ENCODE peak calls at places on chromosomes 12 and 14, in six cellular contexts. One of them, this sample, is unnamed.

GRCh38 chr14:102544745-102545460 is 35.3 kb upstream of the ANKRD9 start:
- DNase-seq in ovary: no peak
- DNase-seq in tibial nerve: no peak
- DNase-seq in neural progenitor cell: peak; percentile 67
- DNase-seq in body of pancreas: no peak
- DNase-seq in left ventricle myocardium inferior: no peak
- DNase-seq in this sample: peak; percentile 16

GRCh38 chr12:46523863-46524770 is 151.5 kb upstream of the SLC38A2 start:
- DNase-seq in ovary: peak; percentile 17
- DNase-seq in tibial nerve: no peak
- DNase-seq in neural progenitor cell: no peak
- DNase-seq in body of pancreas: no peak
- DNase-seq in left ventricle myocardium inferior: no peak
- DNase-seq in this sample: peak; percentile 40

GRCh38 chr14:99884834-99885648 is 91.8 kb downstream of the EML1 start:
- DNase-seq in ovary: no peak
- DNase-seq in tibial nerve: peak; percentile 68
- DNase-seq in neural progenitor cell: peak; percentile 76
- DNase-seq in body of pancreas: peak; percentile 23
- DNase-seq in left ventricle myocardium inferior: no peak
- DNase-seq in this sample: no peak

GRCh38 chr14:91154851-91155625 is 41.2 kb downstream of the DGLUCY start:
- DNase-seq in ovary: peak; percentile 64
- DNase-seq in tibial nerve: peak; percentile 25
- DNase-seq in neural progenitor cell: no peak
- DNase-seq in body of pancreas: peak; percentile 80
- DNase-seq in left ventricle myocardium inferior: no peak
- DNase-seq in this sample: peak; percentile 56

GRCh38 chr12:69553626-69554248 is 31.5 kb upstream of the CCT2 start:
- DNase-seq in ovary: no peak
- DNase-seq in tibial nerve: no peak
- DNase-seq in neural progenitor cell: no peak
- DNase-seq in body of pancreas: peak; percentile 20
- DNase-seq in left ventricle myocardium inferior: no peak
- DNase-seq in this sample: no peak

GRCh38 chr12:69686731-69687130 is 12.4 kb downstream of the BEST3 start:
- DNase-seq in ovary: no peak
- DNase-seq in tibial nerve: no peak
- DNase-seq in neural progenitor cell: no peak
- DNase-seq in body of pancreas: no peak
- DNase-seq in left ventricle myocardium inferior: no peak
- DNase-seq in this sample: no peak

GRCh38 chr14:55467307-55467706 is 26.9 kb upstream of the TBPL2 start:
- DNase-seq in ovary: no peak
- DNase-seq in tibial nerve: no peak
- DNase-seq in neural progenitor cell: no peak
- DNase-seq in body of pancreas: no peak
- DNase-seq in left ventricle myocardium inferior: no peak
- DNase-seq in this sample: no peak

GRCh38 chr12:90896164-90896563 is 58.8 kb downstream of the CCER1 start:
- DNase-seq in ovary: no peak
- DNase-seq in tibial nerve: no peak
- DNase-seq in neural progenitor cell: no peak
- DNase-seq in body of pancreas: no peak
- DNase-seq in left ventricle myocardium inferior: no peak
- DNase-seq in this sample: no peak

GRCh38 chr12:130562711-130563110 is 153.4 kb downstream of the RIMBP2 start:
- DNase-seq in ovary: no peak
- DNase-seq in tibial nerve: no peak
- DNase-seq in neural progenitor cell: no peak
- DNase-seq in body of pancreas: no peak
- DNase-seq in left ventricle myocardium inferior: no peak
- DNase-seq in this sample: no peak

DNA sequence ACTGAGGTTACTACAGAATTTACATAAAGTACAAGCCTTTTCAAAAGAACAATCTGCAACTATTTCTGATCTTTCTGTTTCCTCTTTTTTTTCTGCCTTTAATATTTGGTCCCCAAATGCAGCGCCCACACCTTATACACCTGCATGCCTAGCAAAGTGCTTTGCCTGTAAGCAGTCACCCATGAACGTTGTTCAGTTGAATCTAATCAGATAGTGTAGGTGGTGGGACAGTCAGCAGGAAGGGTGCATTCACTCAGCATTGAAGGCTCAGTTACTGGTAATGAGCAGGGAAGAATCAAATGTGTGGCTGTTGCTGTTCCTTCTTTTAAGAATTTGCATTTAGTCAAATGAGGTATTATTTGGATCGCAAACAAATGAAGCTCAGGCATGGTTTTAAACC is 108.4 kb downstream of the GPR135 start:
- DNase-seq in ovary: no peak
- DNase-seq in tibial nerve: no peak
- DNase-seq in neural progenitor cell: no peak
- DNase-seq in body of pancreas: no peak
- DNase-seq in left ventricle myocardium inferior: no peak
- DNase-seq in this sample: no peak
- H3K27ac ChIP-seq in ovary: no peak overlapping the region
- H3K27ac ChIP-seq in tibial nerve: no peak overlapping the region
- H3K27ac ChIP-seq in neural progenitor cell: no peak overlapping the region
- H3K27ac ChIP-seq in body of pancreas: no peak overlapping the region
- H3K27ac ChIP-seq in left ventricle myocardium inferior: peak overlapping the region; percentile 90
- H3K27ac ChIP-seq in this sample: no peak overlapping the region

DNA sequence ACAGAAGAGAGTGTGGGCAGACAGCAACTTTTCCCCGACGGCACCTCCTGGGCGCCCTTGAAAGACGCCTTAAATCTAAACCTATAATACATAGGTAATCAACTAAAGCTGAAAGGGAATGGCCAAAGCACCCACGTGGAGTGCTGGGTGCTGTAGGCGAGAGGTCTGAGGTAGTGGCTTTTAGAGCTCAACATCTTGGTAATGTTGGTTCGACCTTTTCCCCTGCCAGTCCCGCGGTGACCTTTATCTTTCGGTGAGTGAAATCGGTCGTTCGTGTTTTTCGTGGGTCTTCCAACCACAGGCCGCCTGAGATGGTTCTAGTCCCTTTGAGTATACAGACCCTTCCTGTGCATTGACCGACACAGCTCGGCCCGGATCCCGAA is 9.1 kb downstream of the OR6S1 start:
- DNase-seq in ovary: no peak
- DNase-seq in tibial nerve: no peak
- DNase-seq in neural progenitor cell: no peak
- DNase-seq in body of pancreas: no peak
- DNase-seq in left ventricle myocardium inferior: no peak
- DNase-seq in this sample: no peak
- H3K4me3 ChIP-seq in ovary: peak overlapping the region; percentile 33
- H3K4me3 ChIP-seq in tibial nerve: peak overlapping the region; percentile 50
- H3K4me3 ChIP-seq in neural progenitor cell: peak overlapping the region; percentile 61
- H3K4me3 ChIP-seq in body of pancreas: no peak overlapping the region
- H3K4me3 ChIP-seq in left ventricle myocardium inferior: peak overlapping the region; percentile 54
- H3K4me3 ChIP-seq in this sample: peak overlapping the region; percentile 55

GRCh38 chr12:10069099-10069498 is 29.7 kb downstream of the CLEC1A start:
- DNase-seq in ovary: no peak
- DNase-seq in tibial nerve: no peak
- DNase-seq in neural progenitor cell: no peak
- DNase-seq in body of pancreas: no peak
- DNase-seq in left ventricle myocardium inferior: no peak
- DNase-seq in this sample: no peak
- TF ChIP-seq CTCF in ovary: no peak
- TF ChIP-seq CTCF in tibial nerve: no peak
- TF ChIP-seq CTCF in neural progenitor cell: no peak
- TF ChIP-seq CTCF in body of pancreas: no peak
- TF ChIP-seq CTCF in left ventricle myocardium inferior: no peak
- TF ChIP-seq CTCF in this sample: no peak

DNA sequence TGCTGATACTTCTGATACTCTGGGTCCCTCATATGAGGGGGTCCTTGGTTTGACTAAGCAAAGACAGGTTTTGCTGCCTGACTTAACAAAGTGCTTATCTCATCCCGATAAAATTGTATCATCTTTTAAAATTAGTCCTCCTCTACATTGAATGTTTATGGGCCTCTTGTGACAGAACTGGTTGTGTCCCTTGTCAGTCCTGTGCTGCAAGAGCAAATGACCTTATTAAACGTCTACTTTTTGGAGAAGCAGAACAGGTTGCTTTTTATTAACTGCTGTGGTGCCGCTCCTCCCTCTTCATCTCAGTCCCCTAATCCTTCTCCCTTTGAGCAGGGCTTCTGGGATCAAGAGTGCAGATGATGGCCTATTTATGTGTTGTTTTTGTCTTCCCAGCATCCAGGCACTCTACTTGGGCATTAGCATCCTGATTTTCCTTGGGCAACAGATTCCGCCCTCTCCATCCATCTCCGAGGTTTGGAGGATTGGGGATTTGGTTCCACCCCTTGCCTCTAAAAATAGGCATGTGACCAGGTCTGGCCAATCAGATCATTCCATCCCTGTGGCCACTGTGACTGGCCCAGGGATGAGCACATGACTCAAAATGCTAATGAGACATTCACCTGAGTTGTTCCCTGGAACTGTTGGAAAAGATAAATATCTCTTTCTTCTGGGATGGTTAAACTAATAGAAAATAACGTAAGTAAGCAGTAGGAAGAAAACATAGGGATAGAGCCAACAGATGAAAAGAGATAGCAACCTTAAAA is 2.9 kb upstream of the DENR start:
- DNase-seq in ovary: no peak
- DNase-seq in tibial nerve: no peak
- DNase-seq in neural progenitor cell: peak; percentile 35
- DNase-seq in body of pancreas: no peak
- DNase-seq in left ventricle myocardium inferior: no peak
- DNase-seq in this sample: no peak
- H3K27ac ChIP-seq in ovary: no peak overlapping the region
- H3K27ac ChIP-seq in tibial nerve: no peak overlapping the region
- H3K27ac ChIP-seq in neural progenitor cell: no peak overlapping the region
- H3K27ac ChIP-seq in body of pancreas: no peak overlapping the region
- H3K27ac ChIP-seq in left ventricle myocardium inferior: no peak overlapping the region
- H3K27ac ChIP-seq in this sample: no peak overlapping the region

GRCh38 chr12:123382684-123383083 is 1.2 kb upstream of the KMT5A start:
- DNase-seq in ovary: no peak
- DNase-seq in tibial nerve: no peak
- DNase-seq in neural progenitor cell: no peak
- DNase-seq in body of pancreas: no peak
- DNase-seq in left ventricle myocardium inferior: no peak
- DNase-seq in this sample: no peak
- H3K4me3 ChIP-seq in ovary: no peak overlapping the region
- H3K4me3 ChIP-seq in tibial nerve: no peak overlapping the region
- H3K4me3 ChIP-seq in neural progenitor cell: peak overlapping the region; percentile 63
- H3K4me3 ChIP-seq in body of pancreas: no peak overlapping the region
- H3K4me3 ChIP-seq in left ventricle myocardium inferior: peak overlapping the region; percentile 94
- H3K4me3 ChIP-seq in this sample: no peak overlapping the region

GRCh38 chr12:107448198-107448597 is 237.4 kb upstream of the PWP1 start:
- DNase-seq in ovary: no peak
- DNase-seq in tibial nerve: no peak
- DNase-seq in neural progenitor cell: peak; percentile 73
- DNase-seq in body of pancreas: no peak
- DNase-seq in left ventricle myocardium inferior: no peak
- DNase-seq in this sample: no peak
- TF ChIP-seq CTCF in ovary: no peak
- TF ChIP-seq CTCF in tibial nerve: no peak
- TF ChIP-seq CTCF in neural progenitor cell: peak; percentile 60
- TF ChIP-seq CTCF in body of pancreas: no peak
- TF ChIP-seq CTCF in left ventricle myocardium inferior: peak; percentile 47
- TF ChIP-seq CTCF in this sample: no peak

DNA sequence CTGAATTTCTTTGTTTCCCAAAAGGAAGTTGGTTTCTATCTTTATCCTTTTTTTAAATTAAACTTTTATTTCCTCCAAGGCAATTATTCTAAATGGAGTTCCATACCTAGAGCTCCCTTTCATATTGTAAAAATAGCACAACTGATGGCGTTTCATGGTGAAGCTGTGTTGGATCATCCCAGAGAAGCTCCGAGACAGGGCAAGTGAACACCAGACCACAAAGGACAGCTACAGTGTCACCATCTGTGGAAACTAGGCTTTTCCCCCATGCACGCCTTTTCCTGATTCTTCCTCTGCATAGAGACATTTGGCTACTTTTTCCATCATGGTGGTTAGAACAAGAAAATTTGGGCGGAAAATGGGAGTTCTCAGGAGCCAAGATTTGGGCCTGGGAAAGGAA is 12.7 kb downstream of the TPCN1 start:
- DNase-seq in ovary: no peak
- DNase-seq in tibial nerve: no peak
- DNase-seq in neural progenitor cell: no peak
- DNase-seq in body of pancreas: no peak
- DNase-seq in left ventricle myocardium inferior: no peak
- DNase-seq in this sample: no peak
- H3K27ac ChIP-seq in ovary: no peak overlapping the region
- H3K27ac ChIP-seq in tibial nerve: no peak overlapping the region
- H3K27ac ChIP-seq in neural progenitor cell: no peak overlapping the region
- H3K27ac ChIP-seq in body of pancreas: peak overlapping the region; percentile 12
- H3K27ac ChIP-seq in left ventricle myocardium inferior: peak overlapping the region; percentile 99
- H3K27ac ChIP-seq in this sample: peak overlapping the region; percentile 46

DNA sequence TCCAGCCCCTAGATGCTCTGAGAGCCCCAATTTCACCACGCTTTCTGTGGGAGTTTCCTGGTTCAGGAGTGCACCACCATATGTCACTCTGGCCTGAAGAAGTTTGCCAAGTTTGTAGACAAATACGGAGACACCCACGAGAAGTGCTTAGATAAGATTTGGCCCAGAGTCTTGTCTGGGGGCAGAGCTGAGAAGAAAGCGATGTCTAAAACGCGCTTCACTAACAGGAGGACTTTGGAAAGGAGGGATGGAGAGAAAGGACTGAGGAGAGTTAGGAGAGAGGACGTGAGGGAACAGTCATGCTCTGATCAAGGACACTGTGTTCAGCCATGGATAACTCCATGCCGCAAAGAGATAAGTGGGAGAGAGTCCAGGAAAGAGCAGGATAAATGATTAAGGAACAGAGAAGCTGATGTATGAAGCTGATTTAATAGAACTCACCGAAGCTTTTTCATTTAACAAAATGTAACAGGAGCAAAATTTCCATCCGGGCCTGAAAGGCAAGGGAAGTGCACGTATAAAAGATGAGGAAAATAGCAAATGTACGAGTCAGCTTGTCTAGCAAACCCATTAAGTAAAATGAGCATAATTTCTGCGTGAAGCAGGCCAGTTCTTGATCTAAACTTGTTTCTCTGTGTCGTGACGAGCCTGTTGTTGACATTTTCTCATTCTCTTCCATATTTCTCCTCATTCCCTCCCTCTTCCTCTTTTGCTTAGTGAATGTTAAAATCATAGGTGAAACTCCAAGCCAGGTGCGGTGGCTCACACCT is 23.4 kb upstream of the MAP3K9 start:
- DNase-seq in ovary: no peak
- DNase-seq in tibial nerve: no peak
- DNase-seq in neural progenitor cell: no peak
- DNase-seq in body of pancreas: no peak
- DNase-seq in left ventricle myocardium inferior: no peak
- DNase-seq in this sample: no peak
- H3K4me3 ChIP-seq in ovary: no peak overlapping the region
- H3K4me3 ChIP-seq in tibial nerve: no peak overlapping the region
- H3K4me3 ChIP-seq in neural progenitor cell: no peak overlapping the region
- H3K4me3 ChIP-seq in body of pancreas: no peak overlapping the region
- H3K4me3 ChIP-seq in left ventricle myocardium inferior: peak overlapping the region; percentile 15
- H3K4me3 ChIP-seq in this sample: no peak overlapping the region

GRCh38 chr12:23055004-23055403 is 430.0 kb downstream of the ETNK1 start:
- DNase-seq in ovary: no peak
- DNase-seq in tibial nerve: no peak
- DNase-seq in neural progenitor cell: peak; percentile 78
- DNase-seq in body of pancreas: peak; percentile 20
- DNase-seq in left ventricle myocardium inferior: no peak
- DNase-seq in this sample: no peak
- TF ChIP-seq CTCF in ovary: no peak
- TF ChIP-seq CTCF in tibial nerve: no peak
- TF ChIP-seq CTCF in neural progenitor cell: peak; percentile 85
- TF ChIP-seq CTCF in body of pancreas: peak; percentile 48
- TF ChIP-seq CTCF in left ventricle myocardium inferior: peak; percentile 26
- TF ChIP-seq CTCF in this sample: no peak

This sample was measured in CD8-positive, alpha-beta T cell.